ENCODE peak calls at places on chromosomes 7 and 10, in four cellular contexts. R, Q, U and M are unnamed samples.

GRCh38 chr10:123550680-123551096 is 115.5 kb upstream of the GPR26 start:
- DNase-seq in R (no peak), U (no peak), Q (no peak), M (no peak)

GRCh38 chr10:61364619-61365018 is 88.6 kb downstream of the TMEM26 start:
- DNase-seq in R (no peak), U (no peak), Q (no peak), M (no peak)

GRCh38 chr10:124688889-124689670 is 55.1 kb downstream of the FAM53B start:
- DNase-seq in Q (peak; percentile 48), R (no peak), U (peak; percentile 93), M (no peak)

GRCh38 chr10:80473096-80473657 is 19.1 kb downstream of the TSPAN14 start:
- DNase-seq in R (no peak), U (no peak), Q (no peak), M (no peak)

GRCh38 chr10:95485030-95485429 is 76.1 kb downstream of the SORBS1 start:
- DNase-seq in R (no peak), U (no peak), Q (no peak), M (no peak)

GRCh38 chr7:21916629-21917028 is 29.1 kb downstream of the CDCA7L start:
- DNase-seq in R (no peak), U (no peak), Q (no peak), M (no peak)

GRCh38 chr10:52621635-52622079 is 150.9 kb downstream of the MBL2 start:
- DNase-seq in U (no peak), R (no peak), Q (no peak), M (no peak)

GRCh38 chr7:102064361-102065025 is 222.2 kb upstream of the SH2B2 start:
- DNase-seq in U (no peak), R (no peak), Q (peak; percentile 36), M (no peak)

GRCh38 chr10:119497243-119497642 is 45.3 kb downstream of the RGS10 start:
- DNase-seq in U (no peak), R (no peak), Q (no peak), M (no peak)

GRCh38 chr7:5500056-5500776 is 76.6 kb upstream of the TNRC18 start:
- DNase-seq in Q (no peak), R (no peak), U (no peak), M (no peak)

GRCh38 chr7:1027285-1028043 is 16.9 kb upstream of the GPR146 start:
- DNase-seq in R (no peak), Q (peak; percentile 44), U (no peak), M (peak; percentile 32)

GRCh38 chr7:128080169-128080568 is 48.9 kb upstream of the LRRC4 start:
- DNase-seq in Q (no peak), U (no peak), R (no peak), M (no peak)

GRCh38 chr7:91784469-91784868 is 96.0 kb downstream of the MTERF1 start:
- DNase-seq in Q (peak; percentile 22), U (no peak), R (no peak), M (peak; percentile 8)

GRCh38 chr7:149070372-149071140 is 20.0 kb downstream of the ZNF786 start:
- DNase-seq in R (no peak), Q (no peak), U (no peak), M (no peak)

GRCh38 chr10:74624501-74624900 is 201.9 kb upstream of the KAT6B start:
- DNase-seq in R (no peak), U (no peak), Q (no peak), M (no peak)

GRCh38 chr10:18607979-18608378 is 43.4 kb downstream of the NSUN6 start:
- DNase-seq in R (no peak), U (no peak), Q (no peak), M (no peak)

GRCh38 chr7:157463245-157463644 is 126.4 kb downstream of the DNAJB6 start:
- DNase-seq in Q (no peak), R (no peak), U (no peak), M (no peak)

DNA sequence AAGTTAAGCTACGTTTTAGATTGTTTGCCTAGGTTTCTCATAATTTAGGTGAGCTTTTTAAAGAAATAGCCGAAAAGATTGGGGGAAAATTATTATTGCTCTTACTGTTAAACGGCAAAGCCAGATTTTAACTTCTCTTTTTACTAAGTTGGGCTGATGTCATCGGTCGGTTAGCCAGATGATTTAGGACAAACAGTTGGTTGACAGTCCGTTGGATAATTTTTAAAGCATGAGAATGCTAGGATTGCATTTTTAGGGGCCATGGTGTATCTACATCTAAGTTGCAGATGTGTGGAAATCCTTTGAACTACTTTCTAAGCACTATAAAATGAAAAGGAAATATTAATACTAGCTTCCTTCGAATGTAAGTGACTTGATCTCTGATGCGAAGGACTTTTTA is 280.9 kb upstream of the AKR1E2 start:
- DNase-seq in R (no peak), Q (no peak), U (no peak), M (no peak)
- TF ChIP-seq FOXK2 in R (no peak), Q (no peak), U (no peak), M (no peak)

DNA sequence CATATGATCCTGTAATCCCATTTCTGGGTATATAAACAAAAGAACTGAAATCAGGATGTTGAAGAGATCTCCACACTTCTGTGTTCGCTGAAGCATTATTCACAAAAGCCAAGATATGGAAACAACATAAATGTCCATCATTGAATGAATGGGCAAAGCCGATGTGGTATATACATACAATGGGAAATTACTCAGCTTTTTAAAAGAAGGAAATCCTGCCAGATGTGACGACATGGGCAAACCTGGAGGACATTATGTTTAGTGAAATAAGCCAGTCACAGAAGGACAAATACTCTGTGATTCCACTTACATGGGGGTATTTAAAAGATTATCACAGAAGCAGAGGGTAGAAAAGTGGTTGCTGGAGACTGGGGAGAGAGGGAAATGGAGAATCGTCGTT is 23.9 kb upstream of the FAM107B start:
- DNase-seq in R (no peak), Q (no peak), U (no peak), M (no peak)
- TF ChIP-seq SP1 in R (no peak), Q (no peak), U (no peak), M (no peak)

GRCh38 chr10:104199567-104199966 is 32.6 kb downstream of the CFAP43 start:
- DNase-seq in R (peak; percentile 5), U (no peak), Q (no peak), M (no peak)
- TF ChIP-seq BHLHE40 in R (no peak), U (no peak), Q (no peak), M (no peak)

GRCh38 chr7:100444311-100445278 is 8.3 kb upstream of the PPP1R35 start:
- DNase-seq in U (no peak), R (peak; percentile 96), Q (peak; percentile 84), M (no peak)
- TF ChIP-seq FOXK2 in U (no peak), R (peak; percentile 39), Q (peak; percentile 79), M (no peak)